ENCODE peak calls at places on chromosomes 16 and 17, in seven cellular contexts. S, K, Z, O, J, P and R are unnamed samples.

GRCh38 chr17:74152591-74153455 is 50.7 kb upstream of the RPL38 start:
- DNase-seq in S (no peak), K (no peak), Z (no peak), O (peak), J (no peak), P (no peak), R (peak)

GRCh38 chr16:17206712-17207111 is 264.0 kb downstream of the XYLT1 start:
- DNase-seq in S (no peak), K (no peak), Z (no peak), O (no peak), J (no peak), P (no peak), R (no peak)

GRCh38 chr17:74282587-74283370 is 8.7 kb downstream of the DNAI2 start:
- DNase-seq in S (no peak), K (no peak), Z (no peak), O (no peak), J (no peak), P (no peak), R (no peak)

GRCh38 chr16:67661101-67661661 is 421 bp downstream of the PARD6A start:
- DNase-seq in S (no peak), K (no peak), Z (no peak), O (peak), J (no peak), P (no peak), R (peak)

GRCh38 chr17:2994441-2994840 is 69.0 kb downstream of the OR1D5 start:
- DNase-seq in S (no peak), K (no peak), Z (no peak), O (no peak), J (no peak), P (no peak), R (no peak)

GRCh38 chr16:3356118-3356517 is 429 bp downstream of the OR2C1 start:
- DNase-seq in S (no peak), K (no peak), Z (no peak), O (no peak), J (no peak), P (no peak), R (no peak)

GRCh38 chr16:1331712-1332617 is 1.5 kb upstream of the BAIAP3 start:
- DNase-seq in S (no peak), K (peak), Z (peak), O (no peak), J (peak), P (peak), R (peak)

GRCh38 chr16:88900653-88901052 is 34.2 kb upstream of the PABPN1L start:
- DNase-seq in S (no peak), K (peak), Z (no peak), O (no peak), J (no peak), P (no peak), R (no peak)

GRCh38 chr17:13550291-13550690 is 51.4 kb downstream of the HS3ST3A1 start:
- DNase-seq in S (no peak), K (no peak), Z (no peak), O (no peak), J (no peak), P (peak), R (no peak)

GRCh38 chr16:54938351-54939346 is 8.0 kb downstream of the IRX5 start:
- DNase-seq in S (no peak), K (peak), Z (no peak), O (no peak), J (no peak), P (no peak), R (no peak)

GRCh38 chr17:37567137-37567927 is 41.9 kb downstream of the SYNRG start:
- DNase-seq in S (no peak), K (no peak), Z (no peak), O (no peak), J (no peak), P (no peak), R (no peak)

GRCh38 chr17:77089118-77089477 is 51.7 kb upstream of the SEC14L1 start:
- DNase-seq in S (no peak), K (no peak), Z (no peak), O (no peak), J (no peak), P (no peak), R (no peak)

GRCh38 chr16:57233944-57234706 is 10.9 kb upstream of the ARL2BP start:
- DNase-seq in S (no peak), K (no peak), Z (no peak), O (no peak), J (no peak), P (no peak), R (no peak)

GRCh38 chr17:83143817-83144231 is 64.4 kb downstream of the METRNL start:
- DNase-seq in S (no peak), K (peak), Z (no peak), O (no peak), J (no peak), P (no peak), R (peak)

GRCh38 chr16:868846-869822 is 68.6 kb upstream of the GNG13 start:
- DNase-seq in S (no peak), K (peak), Z (no peak), O (no peak), J (no peak), P (no peak), R (no peak)

GRCh38 chr17:83177611-83178532 is 98.5 kb downstream of the METRNL start:
- DNase-seq in S (no peak), K (peak), Z (no peak), O (no peak), J (peak), P (no peak), R (no peak)

GRCh38 chr17:67491678-67492019 is 114.6 kb downstream of the PITPNC1 start:
- DNase-seq in S (no peak), K (no peak), Z (no peak), O (no peak), J (no peak), P (no peak), R (no peak)

GRCh38 chr17:68378202-68379149 is 78.8 kb downstream of the WIPI1 start:
- DNase-seq in S (peak), K (peak), Z (peak), O (no peak), J (peak), P (peak), R (peak)